ENCODE peak calls at places on chromosomes 12 and 14, in five cellular contexts. Q is A549, G is left colon, C is cardiac fibroblast, M is HEK293T. O is an unnamed sample.

GRCh38 chr14:37791384-37792036 is 196.1 kb downstream of the TTC6 start:
- DNase-seq in Q (no peak), G (no peak), C (no peak), M (no peak), O (no peak)

GRCh38 chr12:95202691-95203476 is 14.4 kb downstream of the FGD6 start:
- DNase-seq in Q (no peak), G (no peak), C (peak; percentile 34), M (no peak), O (no peak)

GRCh38 chr14:66859063-66859671 is 330.1 kb upstream of the GARIN2 start:
- DNase-seq in Q (no peak), G (no peak), C (no peak), M (no peak), O (no peak)

GRCh38 chr14:96584907-96585671 is 82.9 kb downstream of the PAPOLA start:
- DNase-seq in Q (no peak), G (no peak), C (no peak), M (no peak), O (no peak)

GRCh38 chr12:123907726-123908476 is 64.7 kb downstream of the CCDC92 start:
- DNase-seq in Q (no peak), G (no peak), C (peak; percentile 40), M (no peak), O (no peak)

GRCh38 chr12:106044773-106045172 is 94.0 kb downstream of the NUAK1 start:
- DNase-seq in Q (no peak), G (no peak), C (no peak), M (no peak), O (no peak)

GRCh38 chr14:59349154-59349772 is 115.9 kb downstream of the GPR135 start:
- DNase-seq in Q (no peak), G (no peak), C (no peak), M (no peak), O (no peak)

GRCh38 chr14:32076278-32077080 is 625 bp upstream of the ARHGAP5 start:
- DNase-seq in Q (peak; percentile 74), G (peak; percentile 95), C (peak; percentile 95), M (peak; percentile 90), O (peak; percentile 97)

GRCh38 chr14:63713058-63713457 is 14.8 kb downstream of the SGPP1 start:
- DNase-seq in Q (no peak), G (no peak), C (peak; percentile 44), M (no peak), O (no peak)

GRCh38 chr12:124457287-124458219 is 109.9 kb downstream of the NCOR2 start:
- DNase-seq in Q (no peak), G (peak; percentile 63), C (peak; percentile 45), M (no peak), O (peak; percentile 73)

GRCh38 chr14:72332054-72332453 is 399.8 kb downstream of the RGS6 start:
- DNase-seq in Q (no peak), G (no peak), C (no peak), M (no peak), O (no peak)

GRCh38 chr14:94455928-94456327 is 3.3 kb upstream of the SERPINA11 start:
- DNase-seq in Q (no peak), G (no peak), C (no peak), M (no peak), O (no peak)

GRCh38 chr12:49342066-49342913 is 4.4 kb upstream of the DNAJC22 start:
- DNase-seq in Q (peak; percentile 88), G (peak; percentile 86), C (peak; percentile 80), M (peak; percentile 88), O (peak; percentile 88)

GRCh38 chr12:123049398-123050250 is 69.1 kb downstream of the ARL6IP4 start:
- DNase-seq in Q (no peak), G (no peak), C (no peak), M (no peak), O (no peak)

GRCh38 chr12:105031061-105031807 is 45.1 kb downstream of the NOPCHAP1 start:
- DNase-seq in Q (no peak), G (no peak), C (no peak), M (no peak), O (no peak)

GRCh38 chr12:92581579-92581978 is 121.2 kb upstream of the PLEKHG7 start:
- DNase-seq in Q (no peak), G (no peak), C (no peak), M (no peak), O (no peak)

GRCh38 chr14:74852922-74853530 is 22.9 kb downstream of the PROX2 start:
- DNase-seq in Q (no peak), G (no peak), C (peak; percentile 57), M (no peak), O (no peak)

GRCh38 chr14:37590096-37590809 is 4.8 kb downstream of the FOXA1 start:
- DNase-seq in Q (no peak), G (no peak), C (no peak), M (no peak), O (no peak)

GRCh38 chr12:58774008-58774407 is 146.3 kb downstream of the LRIG3 start:
- DNase-seq in Q (no peak), G (no peak), C (no peak), M (no peak), O (no peak)